ENCODE peak calls at places on chromosomes 7 and 10, in nine cellular contexts. J is T-helper 2 cell; T is hypothalamus; U is foreskin keratinocyte; V is suprapubic skin; N is amniotic stem cell; M is T1000; Z is stimulated activated CD8-positive, alpha-beta memory T cell treated with anti-CD3 and anti-CD28 coated beads, Interleukin-7, amount 100 ng/mL, for 24 hours; S is cardiac fibroblast. W is an unnamed sample.

GRCh38 chr10:89074120-89074519 is 83.5 kb downstream of the FAS start:
- DNase-seq in U (no peak), V (peak), J (no peak), M (no peak), T (no peak), S (peak), N (no peak), Z (no peak), W (no peak)

GRCh38 chr7:109873296-109873695 is 1217.6 kb upstream of the LRRN3 start:
- DNase-seq in T (no peak), S (no peak), Z (no peak), M (no peak), U (no peak), V (no peak), N (no peak), J (no peak), W (no peak)

GRCh38 chr10:48881937-48882336 is 57.7 kb downstream of the LRRC18 start:
- DNase-seq in T (no peak), J (no peak), Z (no peak), U (no peak), M (no peak), N (no peak), S (no peak), V (no peak), W (no peak)

GRCh38 chr7:111089822-111090426 is 1.0 kb upstream of the LRRN3 start:
- DNase-seq in N (no peak), U (no peak), Z (no peak), V (no peak), T (no peak), M (no peak), S (peak), J (peak), W (peak)

GRCh38 chr10:54866666-54867065 is 65.6 kb upstream of the PCDH15 start:
- DNase-seq in N (no peak), U (no peak), T (no peak), S (no peak), M (no peak), Z (no peak), J (no peak), V (no peak), W (no peak)

GRCh38 chr10:60572511-60573194 is 183.0 kb upstream of the ANK3 start:
- DNase-seq in N (no peak), U (peak), J (peak), M (no peak), S (peak), V (no peak), T (peak), Z (no peak), W (no peak)

GRCh38 chr7:92788559-92789183 is 47.7 kb downstream of the CDK6 start:
- DNase-seq in T (no peak), Z (no peak), M (no peak), J (no peak), V (no peak), S (no peak), N (no peak), U (no peak), W (no peak)

GRCh38 chr7:151291206-151291605 is 42.7 kb upstream of the SMARCD3 start:
- DNase-seq in V (no peak), S (no peak), M (no peak), N (no peak), J (no peak), U (no peak), T (no peak), Z (no peak), W (no peak)

GRCh38 chr10:54769051-54769450 is 32.0 kb downstream of the PCDH15 start:
- DNase-seq in N (no peak), S (no peak), U (no peak), T (no peak), Z (no peak), V (no peak), J (no peak), M (no peak), W (no peak)

GRCh38 chr10:111545806-111546205 is 469.0 kb downstream of the ADRA2A start:
- DNase-seq in T (no peak), S (no peak), Z (no peak), N (no peak), J (no peak), U (no peak), V (no peak), M (no peak), W (no peak)

GRCh38 chr7:99778880-99779279 is 5.1 kb downstream of the CYP3A4 start:
- DNase-seq in N (no peak), J (no peak), T (no peak), M (no peak), Z (no peak), S (no peak), U (no peak), V (no peak), W (no peak)

GRCh38 chr10:122165914-122166313 is 105.2 kb upstream of the BTBD16 start:
- DNase-seq in Z (no peak), N (no peak), J (no peak), U (no peak), M (no peak), T (no peak), V (no peak), S (no peak), W (no peak)

GRCh38 chr10:6823770-6824169 is 243.7 kb upstream of the PRKCQ start:
- DNase-seq in J (no peak), N (no peak), T (no peak), S (no peak), M (no peak), V (no peak), U (no peak), Z (no peak), W (no peak)

GRCh38 chr10:126599949-126600627 is 70.4 kb downstream of the C10orf90 start:
- DNase-seq in J (no peak), S (no peak), T (no peak), N (no peak), U (no peak), Z (no peak), M (no peak), V (no peak), W (no peak)

GRCh38 chr7:36287371-36288241 is 102.1 kb upstream of the ANLN start:
- DNase-seq in V (no peak), S (no peak), Z (no peak), T (no peak), N (no peak), U (no peak), M (no peak), J (peak), W (no peak)

GRCh38 chr10:10819206-10819856 is 198.3 kb upstream of the CELF2 start:
- DNase-seq in J (no peak), N (no peak), T (no peak), S (no peak), Z (no peak), U (no peak), V (no peak), M (no peak), W (no peak)

GRCh38 chr7:130957140-130957513 is 223.1 kb upstream of the KLF14 start:
- DNase-seq in J (peak), T (no peak), N (no peak), Z (no peak), U (no peak), V (no peak), S (no peak), M (no peak), W (no peak)

GRCh38 chr7:835491-836401 is 3.5 kb downstream of the SUN1 start:
- DNase-seq in U (peak), V (no peak), N (no peak), Z (no peak), S (no peak), T (no peak), J (peak), M (no peak), W (no peak)

GRCh38 chr7:106095634-106096033 is 16.5 kb downstream of the SYPL1 start:
- DNase-seq in V (no peak), S (no peak), N (no peak), Z (no peak), J (no peak), T (no peak), U (no peak), M (no peak), W (no peak)

GRCh38 chr7:11742496-11742895 is 89.5 kb downstream of the THSD7A start:
- DNase-seq in Z (no peak), S (no peak), T (no peak), J (no peak), V (no peak), N (no peak), M (no peak), U (no peak), W (peak)

GRCh38 chr7:39184387-39184786 is 206.7 kb downstream of the POU6F2 start:
- DNase-seq in U (no peak), M (no peak), T (no peak), Z (no peak), N (no peak), V (no peak), J (no peak), S (no peak), W (peak)

GRCh38 chr7:29764227-29764626 is 42.1 kb upstream of the WIPF3 start:
- DNase-seq in V (no peak), N (no peak), J (no peak), T (no peak), U (no peak), M (no peak), Z (no peak), S (no peak), W (peak)

GRCh38 chr10:44926771-44927751 is 15.9 kb downstream of the TMEM72 start:
- DNase-seq in V (no peak), Z (no peak), N (no peak), U (no peak), T (no peak), M (no peak), S (peak), J (no peak), W (no peak)

GRCh38 chr7:108486291-108486966 is 30.2 kb upstream of the NRCAM start:
- DNase-seq in V (no peak), U (no peak), M (no peak), N (no peak), J (no peak), T (no peak), S (peak), Z (no peak), W (no peak)